ENCODE peak calls at places on chromosomes 11 and 22, in nine cellular contexts. M is HAP-1; C is lower lobe of right lung; K is fibroblast of lung; U is left ventricle myocardium inferior; O is heart right ventricle; L is CD4-positive, CD25-positive, alpha-beta regulatory T cell; G is mammary epithelial cell; B is mucosa of descending colon. H is an unnamed sample.

GRCh38 chr11:79369094-79369493 is 71.7 kb downstream of the TENM4 start:
- DNase-seq in M (no peak), C (no peak), K (no peak), U (no peak), O (no peak), L (no peak), G (no peak), B (no peak), H (no peak)

GRCh38 chr11:127000991-127001390 is 421 bp upstream of the KIRREL3 start:
- DNase-seq in M (no peak), C (no peak), K (no peak), U (no peak), O (no peak), L (no peak), G (no peak), B (no peak), H (no peak)

GRCh38 chr11:118996926-118997626 is 862 bp upstream of the CENATAC start:
- DNase-seq in M (peak; percentile 32), C (no peak), K (no peak), U (no peak), O (no peak), L (no peak), G (peak; percentile 16), B (no peak), H (no peak)

GRCh38 chr22:22161924-22162851 is 82.4 kb upstream of the VPREB1 start:
- DNase-seq in M (no peak), C (no peak), K (no peak), U (no peak), O (no peak), L (no peak), G (no peak), B (peak; percentile 51), H (no peak)

GRCh38 chr22:44393066-44393465 is 80.3 kb upstream of the SHISAL1 start:
- DNase-seq in M (no peak), C (no peak), K (no peak), U (peak; percentile 6), O (no peak), L (no peak), G (no peak), B (peak; percentile 11), H (peak; percentile 1)

GRCh38 chr11:65434667-65435179 is 12.1 kb downstream of the NEAT1 start:
- DNase-seq in M (peak; percentile 2), C (no peak), K (peak; percentile 45), U (no peak), O (no peak), L (no peak), G (no peak), B (no peak), H (peak; percentile 42)

GRCh38 chr11:74037309-74037708 is 28.4 kb upstream of the UCP3 start:
- DNase-seq in M (no peak), C (no peak), K (no peak), U (no peak), O (no peak), L (no peak), G (peak; percentile 90), B (no peak), H (no peak)

GRCh38 chr11:3160252-3161031 is 4.7 kb downstream of the OSBPL5 start:
- DNase-seq in M (no peak), C (peak; percentile 87), K (peak; percentile 96), U (peak; percentile 90), O (peak; percentile 91), L (no peak), G (peak; percentile 75), B (peak; percentile 86), H (peak; percentile 92)

GRCh38 chr11:5600374-5600851 is 4.0 kb downstream of the TRIM6 start:
- DNase-seq in M (peak; percentile 78), C (peak; percentile 80), K (peak; percentile 92), U (peak; percentile 41), O (peak; percentile 63), L (peak; percentile 26), G (no peak), B (peak; percentile 55), H (peak; percentile 87)

GRCh38 chr11:5597953-5598352 is 1.5 kb downstream of the TRIM6 start:
- DNase-seq in M (no peak), C (no peak), K (no peak), U (no peak), O (no peak), L (no peak), G (no peak), B (no peak), H (no peak)

GRCh38 chr11:5592615-5593014 is 3.8 kb upstream of the TRIM6 start:
- DNase-seq in M (no peak), C (no peak), K (no peak), U (no peak), O (no peak), L (no peak), G (no peak), B (no peak), H (no peak)

GRCh38 chr11:5593146-5593545 is 3.3 kb upstream of the TRIM6 start:
- DNase-seq in M (no peak), C (no peak), K (peak; percentile 9), U (no peak), O (no peak), L (no peak), G (no peak), B (no peak), H (no peak)

GRCh38 chr11:5596611-5597201 is at the start of gene TRIM6:
- DNase-seq in M (peak; percentile 23), C (peak; percentile 75), K (peak; percentile 31), U (peak; percentile 50), O (peak; percentile 51), L (no peak), G (peak; percentile 28), B (peak; percentile 73), H (peak; percentile 79)
- H3K4me3 ChIP-seq in M (peak within 1 kb of the TSS; percentile 50), C (peak within 1 kb of the TSS; percentile 54), K (peak within 1 kb of the TSS; percentile 75), U (peak within 1 kb of the TSS; percentile 68), O (peak within 1 kb of the TSS; percentile 59), L (peak within 1 kb of the TSS; percentile 69), G (no peak within 1 kb of the TSS), B (no peak within 1 kb of the TSS), H (peak within 1 kb of the TSS; percentile 45)

GRCh38 chr22:47152236-47152635 is 389.8 kb downstream of the TBC1D22A start:
- DNase-seq in M (no peak), C (no peak), K (no peak), U (no peak), O (no peak), L (no peak), G (no peak), B (no peak), H (no peak)
- H3K4me1 ChIP-seq in M (no peaks in the 10 kb centered on the region), C (peaks cover 4% of the 10 kb centered on the region), K (peaks cover 3% of the 10 kb centered on the region), U (peaks cover 20% of the 10 kb centered on the region), O (peaks cover 15% of the 10 kb centered on the region), L (no peaks in the 10 kb centered on the region), G (peaks cover 14% of the 10 kb centered on the region), B (no peaks in the 10 kb centered on the region), H (peaks cover 10% of the 10 kb centered on the region)

GRCh38 chr11:35236667-35237003 is 97.7 kb downstream of the CD44 start:
- DNase-seq in M (no peak), C (no peak), K (no peak), U (no peak), O (no peak), L (no peak), G (no peak), B (peak; percentile 53), H (no peak)

GRCh38 chr11:35238882-35239281 is 99.9 kb downstream of the CD44 start:
- DNase-seq in M (no peak), C (no peak), K (no peak), U (no peak), O (no peak), L (no peak), G (no peak), B (no peak), H (no peak)

GRCh38 chr11:35239476-35240075 is 100.6 kb downstream of the CD44 start:
- DNase-seq in M (no peak), C (no peak), K (no peak), U (no peak), O (no peak), L (no peak), G (no peak), B (no peak), H (no peak)

GRCh38 chr11:35237345-35237744 is 98.4 kb downstream of the CD44 start:
- DNase-seq in M (no peak), C (no peak), K (no peak), U (no peak), O (no peak), L (no peak), G (no peak), B (no peak), H (no peak)

DNA sequence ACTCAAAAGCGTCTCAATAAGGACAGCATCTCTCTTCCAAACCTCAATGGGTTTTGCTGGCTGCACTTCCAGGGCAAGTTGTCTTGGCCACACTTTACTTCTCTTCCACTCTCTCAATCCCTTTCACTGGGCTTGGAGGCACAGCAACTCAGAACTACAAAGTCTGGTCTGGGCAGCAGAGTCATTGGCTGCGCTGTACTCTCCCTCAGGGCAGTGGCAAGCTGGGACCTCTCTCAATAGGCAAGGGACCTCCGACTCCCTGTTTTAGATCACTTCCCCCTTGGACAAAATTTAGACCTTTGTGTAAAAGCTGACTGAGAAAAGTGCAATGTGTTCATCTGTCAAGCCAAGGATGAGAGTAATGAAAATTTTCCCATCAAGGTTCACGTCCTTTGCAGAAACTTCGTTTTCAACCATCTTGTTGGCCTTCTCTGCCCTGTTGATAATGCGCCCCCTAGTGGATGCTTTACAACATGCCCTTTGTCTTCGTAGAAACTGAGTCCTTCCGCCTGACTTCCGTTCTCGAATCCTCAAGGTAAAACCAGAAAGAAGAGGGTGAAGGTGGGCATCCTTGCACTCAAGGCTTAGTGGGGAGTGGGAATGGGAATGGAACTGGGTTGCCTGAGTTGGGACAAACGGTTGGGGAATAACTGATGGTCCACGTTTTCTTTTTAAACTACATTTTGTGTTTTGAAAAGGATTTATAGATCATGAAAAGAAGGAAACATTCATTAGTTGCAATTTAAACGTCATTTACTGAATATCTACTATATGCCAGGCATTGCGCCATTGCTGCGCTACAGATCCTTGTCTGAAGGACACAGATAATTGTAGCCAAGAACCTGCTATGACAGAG is 99.1 kb downstream of the CD44 start:
- DNase-seq in M (peak; percentile 51), C (no peak), K (peak; percentile 65), U (no peak), O (peak; percentile 62), L (peak; percentile 23), G (no peak), B (no peak), H (peak; percentile 38)
- H3K4me3 ChIP-seq in M (no peak overlapping the region), C (no peak overlapping the region), K (no peak overlapping the region), U (no peak overlapping the region), O (no peak overlapping the region), L (no peak overlapping the region), G (no peak overlapping the region), B (no peak overlapping the region), H (no peak overlapping the region)

GRCh38 chr22:37311761-37312312 is 29.5 kb downstream of the CYTH4 start:
- DNase-seq in M (no peak), C (no peak), K (no peak), U (no peak), O (no peak), L (no peak), G (no peak), B (no peak), H (no peak)

GRCh38 chr22:37312549-37313183 is 30.4 kb downstream of the CYTH4 start:
- DNase-seq in M (no peak), C (no peak), K (no peak), U (no peak), O (no peak), L (no peak), G (no peak), B (no peak), H (no peak)

GRCh38 chr22:37310075-37310606 is 27.8 kb downstream of the CYTH4 start:
- DNase-seq in M (no peak), C (no peak), K (no peak), U (no peak), O (no peak), L (no peak), G (peak; percentile 58), B (no peak), H (no peak)

GRCh38 chr22:37309221-37310074 is 27.1 kb downstream of the CYTH4 start:
- DNase-seq in M (no peak), C (no peak), K (no peak), U (no peak), O (no peak), L (no peak), G (no peak), B (no peak), H (no peak)

DNA sequence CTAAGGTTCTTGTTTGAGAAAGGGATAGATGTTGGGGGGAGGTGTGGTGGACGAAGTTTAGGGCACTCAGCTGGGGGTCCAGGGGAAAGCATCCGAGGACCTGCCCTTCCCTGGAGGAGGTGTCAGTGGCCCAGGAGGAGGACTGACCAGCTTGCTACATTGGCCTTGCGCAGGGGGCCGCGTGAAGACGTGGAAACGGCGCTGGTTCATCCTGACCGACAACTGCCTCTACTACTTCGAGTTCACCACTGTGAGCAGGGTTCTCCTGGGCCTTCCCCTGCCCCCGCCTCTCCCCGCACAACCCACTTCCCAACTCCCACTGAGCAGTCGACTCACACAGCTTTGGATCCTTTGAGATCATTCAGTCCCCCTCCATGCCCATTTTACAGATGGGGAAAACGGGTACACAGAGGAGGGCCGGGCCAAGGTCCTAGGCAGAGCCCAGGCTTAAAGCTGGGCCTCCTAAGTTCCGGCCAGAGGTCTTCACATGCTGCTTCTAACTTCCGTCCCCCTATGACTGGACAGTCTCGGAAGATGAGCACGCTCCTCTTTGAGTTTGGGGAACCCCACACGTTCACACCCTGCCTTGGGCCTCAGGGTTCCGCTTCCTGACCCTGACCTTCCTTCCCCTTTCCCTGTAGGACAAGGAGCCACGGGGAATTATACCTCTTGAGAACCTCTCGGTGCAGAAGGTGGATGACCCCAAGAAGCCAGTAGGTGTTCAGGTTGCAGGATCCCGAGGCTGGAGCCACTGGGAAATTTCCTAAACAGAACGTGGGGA is 28.7 kb downstream of the CYTH4 start:
- DNase-seq in M (no peak), C (peak; percentile 75), K (no peak), U (peak; percentile 43), O (no peak), L (no peak), G (no peak), B (no peak), H (no peak)
- H3K4me1 ChIP-seq in M (no peaks in the 10 kb centered on the region), C (peaks cover 70% of the 10 kb centered on the region), K (peaks cover 28% of the 10 kb centered on the region), U (peaks cover 36% of the 10 kb centered on the region), O (peaks cover 13% of the 10 kb centered on the region), L (peaks cover 70% of the 10 kb centered on the region), G (peaks cover 62% of the 10 kb centered on the region), B (peaks cover 7% of the 10 kb centered on the region), H (peaks cover 21% of the 10 kb centered on the region)